ENCODE peak calls at places on chromosome 18, in five cellular contexts. I is sigmoid colon, L is stomach, Z is transverse colon, Y is HepG2. H is an unnamed sample.
A peak's percentile ranks its signal among the peaks of the same experiment; 100 is the strongest.

GRCh38 chr18:65750421-65751144 is at the start of gene CDH7:
- DNase-seq in I (no peak), L (no peak), Z (no peak), Y (no peak), H (no peak)

GRCh38 chr18:77013777-77014525 is 118.6 kb downstream of the MBP start:
- DNase-seq in I (peak; percentile 89), L (no peak), Z (peak; percentile 34), Y (no peak), H (peak; percentile 81)

GRCh38 chr18:13570856-13571495 is 155.4 kb downstream of the FAM210A start:
- DNase-seq in I (no peak), L (no peak), Z (no peak), Y (no peak), H (no peak)

GRCh38 chr18:3027301-3027700 is 14.4 kb upstream of the LPIN2 start:
- DNase-seq in I (no peak), L (no peak), Z (no peak), Y (no peak), H (no peak)

GRCh38 chr18:79258447-79258846 is 137.3 kb upstream of the NFATC1 start:
- DNase-seq in I (no peak), L (no peak), Z (no peak), Y (no peak), H (no peak)

GRCh38 chr18:67266591-67267237 is 249.8 kb downstream of the DSEL start:
- DNase-seq in I (no peak), L (no peak), Z (no peak), Y (no peak), H (no peak)

GRCh38 chr18:55753643-55754255 is 165.8 kb upstream of the TCF4 start:
- DNase-seq in I (no peak), L (no peak), Z (no peak), Y (no peak), H (no peak)

GRCh38 chr18:341102-341501 is 73.3 kb upstream of the THOC1 start:
- DNase-seq in I (no peak), L (no peak), Z (no peak), Y (no peak), H (no peak)

GRCh38 chr18:76697441-76697901 is 124.9 kb upstream of the ZNF236 start:
- DNase-seq in I (no peak), L (no peak), Z (peak; percentile 26), Y (no peak), H (no peak)

GRCh38 chr18:55488473-55488872 is 99.5 kb downstream of the TCF4 start:
- DNase-seq in I (no peak), L (no peak), Z (no peak), Y (no peak), H (no peak)

GRCh38 chr18:50944245-50944917 is 23.5 kb upstream of the ELAC1 start:
- DNase-seq in I (no peak), L (no peak), Z (no peak), Y (no peak), H (no peak)

GRCh38 chr18:41906528-41907256 is 48.3 kb upstream of the PIK3C3 start:
- DNase-seq in I (no peak), L (no peak), Z (no peak), Y (peak; percentile 13), H (no peak)

GRCh38 chr18:56726906-56727305 is 75.7 kb downstream of the WDR7 start:
- DNase-seq in I (no peak), L (no peak), Z (no peak), Y (no peak), H (no peak)

GRCh38 chr18:59623456-59624383 is 73.5 kb downstream of the CCBE1 start:
- DNase-seq in I (no peak), L (no peak), Z (no peak), Y (no peak), H (no peak)

GRCh38 chr18:32308493-32309120 is 118.8 kb downstream of the MEP1B start:
- DNase-seq in I (peak; percentile 75), L (no peak), Z (no peak), Y (no peak), H (no peak)

GRCh38 chr18:48725596-48725995 is 186.8 kb downstream of the CTIF start:
- DNase-seq in I (no peak), L (no peak), Z (no peak), Y (no peak), H (no peak)

GRCh38 chr18:69795785-69796184 is 151.9 kb downstream of the CD226 start:
- DNase-seq in I (no peak), L (no peak), Z (no peak), Y (no peak), H (no peak)

GRCh38 chr18:23146861-23147469 is 11.7 kb downstream of the CABLES1 start:
- DNase-seq in I (no peak), L (no peak), Z (no peak), Y (peak; percentile 72), H (no peak)
- TF ChIP-seq EP300 in I (no peak), L (no peak), Z (no peak), Y (no peak), H (no peak)

DNA sequence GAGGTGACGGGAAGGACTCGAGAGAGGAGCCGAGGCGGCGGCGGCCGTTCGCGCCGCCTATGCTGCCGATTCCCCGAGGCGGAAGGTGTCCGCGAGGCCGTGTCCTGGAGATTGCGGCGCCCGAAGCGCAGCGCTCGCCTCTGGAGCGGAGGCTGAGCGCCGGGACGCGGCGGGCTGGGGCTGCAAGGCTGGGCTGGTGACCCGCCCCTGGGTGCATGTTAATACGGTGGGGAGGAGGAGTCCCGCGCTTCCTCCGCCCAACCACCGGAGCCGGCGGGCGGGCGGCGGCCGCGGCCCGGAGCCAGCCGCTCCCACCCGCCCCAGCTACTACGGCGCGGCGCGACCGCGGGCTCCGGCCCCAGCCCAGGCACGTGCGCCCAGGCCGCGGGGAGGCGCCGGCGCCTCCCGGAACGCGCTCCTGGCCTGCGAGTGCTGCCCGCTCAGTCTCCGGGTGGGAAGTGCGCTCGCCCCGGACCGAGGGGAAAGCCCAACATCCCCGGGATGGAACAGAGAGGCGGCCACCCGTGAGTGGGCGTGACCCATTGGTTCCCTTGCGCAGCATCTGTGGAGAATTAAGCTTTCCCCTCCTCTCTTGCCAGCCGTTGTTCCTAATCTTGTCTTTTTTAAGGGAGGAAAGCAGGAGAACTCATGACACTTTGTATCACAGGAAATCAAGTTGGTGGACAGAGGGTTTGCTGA is at the start of gene DLGAP1:
- DNase-seq in I (peak; percentile 63), L (peak; percentile 32), Z (peak; percentile 56), Y (peak; percentile 1), H (no peak)
- TF ChIP-seq POLR2AphosphoS5 in I (no peak), L (no peak), Z (no peak), Y (no peak), H (no peak)

GRCh38 chr18:35028556-35028955 is 12.7 kb upstream of the MAPRE2 start:
- DNase-seq in I (no peak), L (no peak), Z (no peak), Y (no peak), H (no peak)

GRCh38 chr18:35032113-35032512 is 9.1 kb upstream of the MAPRE2 start:
- DNase-seq in I (no peak), L (no peak), Z (no peak), Y (no peak), H (no peak)

GRCh38 chr18:35029103-35029502 is 12.1 kb upstream of the MAPRE2 start:
- DNase-seq in I (no peak), L (no peak), Z (no peak), Y (no peak), H (no peak)

GRCh38 chr18:35030234-35030989 is 10.8 kb upstream of the MAPRE2 start:
- DNase-seq in I (no peak), L (no peak), Z (peak; percentile 22), Y (no peak), H (no peak)

DNA sequence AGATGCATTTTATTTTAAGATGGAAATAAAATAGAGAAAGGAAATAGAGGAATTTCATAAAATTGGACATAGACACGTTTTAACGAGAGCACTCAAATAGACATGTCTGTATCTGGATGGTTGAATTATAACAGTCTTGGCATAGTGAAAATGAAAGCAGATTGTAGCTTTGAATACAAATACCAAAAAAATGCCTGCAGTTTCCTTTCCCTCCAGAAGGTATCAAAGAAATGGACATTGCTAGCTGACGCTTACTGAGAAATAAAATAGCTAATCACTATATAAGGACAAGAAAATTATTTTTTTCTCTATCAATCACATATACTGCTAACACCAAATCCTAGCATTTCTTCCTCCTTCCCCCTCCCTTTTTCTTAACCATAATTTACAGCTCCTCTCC is 11.4 kb upstream of the MAPRE2 start:
- DNase-seq in I (no peak), L (no peak), Z (no peak), Y (no peak), H (no peak)
- H3K27ac ChIP-seq in I (peak overlapping the region; percentile 46), L (no peak overlapping the region), Z (peak overlapping the region; percentile 69), Y (no peak overlapping the region), H (no peak overlapping the region)

DNA sequence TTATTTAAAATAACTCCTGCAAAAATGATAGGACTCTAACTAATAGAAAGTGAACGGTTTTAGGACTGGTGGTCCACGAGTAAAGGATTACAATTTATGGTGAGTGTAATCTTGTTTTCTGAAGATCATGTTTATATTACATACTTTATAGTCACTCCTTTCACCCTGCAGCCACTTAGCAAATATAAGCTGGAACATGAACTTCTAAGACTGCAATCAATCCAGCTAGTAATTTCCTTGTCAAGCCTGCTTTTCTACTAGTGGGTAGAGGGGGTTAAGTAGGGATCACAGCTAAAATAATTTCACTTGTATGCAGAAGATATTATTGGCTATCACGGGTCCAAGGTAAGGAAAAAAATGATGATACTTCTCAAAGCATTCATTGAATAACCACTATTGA is 125.5 kb upstream of the NETO1 start:
- DNase-seq in I (no peak), L (no peak), Z (no peak), Y (no peak), H (no peak)
- TF ChIP-seq EP300 in I (no peak), L (no peak), Z (no peak), Y (no peak), H (no peak)

DNA sequence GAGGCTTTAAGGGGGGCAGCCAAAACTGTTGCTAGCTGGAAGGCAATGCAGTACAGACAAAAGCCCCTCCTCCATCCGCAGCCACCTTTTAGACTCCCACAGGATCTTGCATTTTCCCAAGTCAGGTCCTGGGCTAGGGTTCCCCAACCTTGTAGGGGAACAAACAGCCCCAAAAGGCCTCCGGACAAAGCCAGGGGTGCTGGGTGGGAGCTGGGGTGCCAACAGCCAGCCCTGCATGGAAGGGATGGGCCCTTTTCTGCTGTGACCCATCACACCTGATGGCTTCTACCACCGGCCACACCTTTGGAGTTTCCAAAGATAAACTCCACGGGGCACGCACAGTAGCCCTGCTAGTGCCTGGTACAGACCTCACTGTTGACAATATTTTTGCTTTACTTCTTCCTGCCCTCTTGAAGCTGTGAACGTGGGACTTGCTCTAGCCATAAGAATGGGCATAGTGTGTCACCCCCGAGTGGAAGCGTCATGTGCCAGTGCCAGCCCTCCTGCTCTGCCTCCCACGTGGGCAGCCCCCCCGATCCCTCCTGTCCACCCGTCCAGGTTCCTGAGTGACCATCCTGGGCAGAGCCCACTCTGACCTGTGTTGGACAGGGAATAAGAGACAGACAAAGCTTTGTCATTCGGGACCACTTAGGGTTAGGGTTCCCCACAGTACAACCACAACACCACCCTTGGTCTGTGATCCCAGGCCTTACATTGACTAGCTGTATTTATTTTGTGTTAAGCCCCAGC is 18.8 kb downstream of the TUBB6 start:
- DNase-seq in I (peak; percentile 60), L (no peak), Z (no peak), Y (no peak), H (peak; percentile 50)
- TF ChIP-seq POLR2AphosphoS5 in I (no peak), L (no peak), Z (no peak), Y (no peak), H (no peak)